ENCODE peak calls at places on chromosomes 5 and 9, in four cellular contexts. Y, U, P and E are unnamed samples.

GRCh38 chr9:33211695-33212393 is 28.1 kb upstream of the SPINK4 start:
- DNase-seq in Y (no peak), U (no peak), P (no peak), E (no peak)

GRCh38 chr5:171660438-171660837 is 125.2 kb upstream of the SMIM23 start:
- DNase-seq in Y (no peak), U (no peak), P (no peak), E (no peak)

GRCh38 chr9:131485728-131486381 is 16.9 kb upstream of the POMT1 start:
- DNase-seq in Y (no peak), U (no peak), P (no peak), E (no peak)

GRCh38 chr5:176731506-176732192 is 78.7 kb upstream of the UNC5A start:
- DNase-seq in Y (no peak), U (no peak), P (no peak), E (no peak)

GRCh38 chr9:91040371-91041215 is 239.0 kb downstream of the SYK start:
- DNase-seq in Y (no peak), U (no peak), P (no peak), E (no peak)

GRCh38 chr5:125258610-125259009 is 512.2 kb upstream of the ZNF608 start:
- DNase-seq in Y (no peak), U (no peak), P (no peak), E (no peak)

GRCh38 chr5:72178910-72179815 is 71.9 kb downstream of the MAP1B start:
- DNase-seq in Y (no peak), U (no peak), P (peak; percentile 56), E (peak; percentile 94)

GRCh38 chr5:159061186-159061796 is 38.4 kb downstream of the EBF1 start:
- DNase-seq in Y (no peak), U (no peak), P (no peak), E (peak; percentile 85)

GRCh38 chr5:150137997-150138396 is 17.6 kb downstream of the PDGFRB start:
- DNase-seq in Y (no peak), U (no peak), P (peak; percentile 38), E (no peak)